ENCODE peak calls at places on chromosomes 3 and 15, in five cellular contexts. One of them, this sample, is unnamed.

GRCh38 chr3:97930018-97930417 is 42.2 kb downstream of the RIOX2 start:
- DNase-seq in AG04450: no peak
- DNase-seq in brain microvascular endothelial cell: no peak
- DNase-seq in HFF-Myc: no peak
- DNase-seq in WERI-Rb-1: no peak
- DNase-seq in this sample: no peak

GRCh38 chr3:69299344-69299743 is 86.5 kb downstream of the FRMD4B start:
- DNase-seq in AG04450: no peak
- DNase-seq in brain microvascular endothelial cell: no peak
- DNase-seq in HFF-Myc: no peak
- DNase-seq in WERI-Rb-1: no peak
- DNase-seq in this sample: no peak

GRCh38 chr3:141913150-141913811 is 36.8 kb downstream of the ATP1B3 start:
- DNase-seq in AG04450: no peak
- DNase-seq in brain microvascular endothelial cell: peak
- DNase-seq in HFF-Myc: peak
- DNase-seq in WERI-Rb-1: peak
- DNase-seq in this sample: peak

GRCh38 chr3:4977001-4977888 is 2.0 kb upstream of the BHLHE40 start:
- DNase-seq in AG04450: no peak
- DNase-seq in brain microvascular endothelial cell: peak
- DNase-seq in HFF-Myc: no peak
- DNase-seq in WERI-Rb-1: peak
- DNase-seq in this sample: peak

GRCh38 chr3:45654344-45654934 is 34.8 kb upstream of the SACM1L start:
- DNase-seq in AG04450: no peak
- DNase-seq in brain microvascular endothelial cell: no peak
- DNase-seq in HFF-Myc: no peak
- DNase-seq in WERI-Rb-1: no peak
- DNase-seq in this sample: no peak

GRCh38 chr3:75101329-75102147 is 487.1 kb upstream of the CNTN3 start:
- DNase-seq in AG04450: no peak
- DNase-seq in brain microvascular endothelial cell: no peak
- DNase-seq in HFF-Myc: no peak
- DNase-seq in WERI-Rb-1: no peak
- DNase-seq in this sample: no peak

GRCh38 chr3:79405183-79405582 is 362.6 kb downstream of the ROBO1 start:
- DNase-seq in AG04450: no peak
- DNase-seq in brain microvascular endothelial cell: no peak
- DNase-seq in HFF-Myc: no peak
- DNase-seq in WERI-Rb-1: no peak
- DNase-seq in this sample: no peak

GRCh38 chr15:92979011-92979701 is 79.0 kb downstream of the CHD2 start:
- DNase-seq in AG04450: no peak
- DNase-seq in brain microvascular endothelial cell: no peak
- DNase-seq in HFF-Myc: no peak
- DNase-seq in WERI-Rb-1: no peak
- DNase-seq in this sample: peak

GRCh38 chr3:194739498-194740284 is 54.0 kb downstream of the FAM43A start:
- DNase-seq in AG04450: no peak
- DNase-seq in brain microvascular endothelial cell: no peak
- DNase-seq in HFF-Myc: no peak
- DNase-seq in WERI-Rb-1: no peak
- DNase-seq in this sample: peak

GRCh38 chr3:73622135-73622534 is 2.6 kb downstream of the PDZRN3 start:
- DNase-seq in AG04450: no peak
- DNase-seq in brain microvascular endothelial cell: no peak
- DNase-seq in HFF-Myc: no peak
- DNase-seq in WERI-Rb-1: peak
- DNase-seq in this sample: peak

GRCh38 chr15:53102483-53102882 is 312.3 kb upstream of the ONECUT1 start:
- DNase-seq in AG04450: no peak
- DNase-seq in brain microvascular endothelial cell: no peak
- DNase-seq in HFF-Myc: no peak
- DNase-seq in WERI-Rb-1: no peak
- DNase-seq in this sample: no peak

GRCh38 chr3:129613205-129613740 is 6.8 kb upstream of the PLXND1 start:
- DNase-seq in AG04450: no peak
- DNase-seq in brain microvascular endothelial cell: no peak
- DNase-seq in HFF-Myc: no peak
- DNase-seq in WERI-Rb-1: no peak
- DNase-seq in this sample: no peak

GRCh38 chr15:95086543-95087252 is 855.3 kb downstream of the MCTP2 start:
- DNase-seq in AG04450: peak
- DNase-seq in brain microvascular endothelial cell: peak
- DNase-seq in HFF-Myc: peak
- DNase-seq in WERI-Rb-1: no peak
- DNase-seq in this sample: peak

GRCh38 chr3:156594229-156594683 is 39.3 kb upstream of the SSR3 start:
- DNase-seq in AG04450: no peak
- DNase-seq in brain microvascular endothelial cell: no peak
- DNase-seq in HFF-Myc: no peak
- DNase-seq in WERI-Rb-1: no peak
- DNase-seq in this sample: no peak

GRCh38 chr3:49213541-49213943 is 42.1 kb downstream of the KLHDC8B start:
- DNase-seq in AG04450: no peak
- DNase-seq in brain microvascular endothelial cell: no peak
- DNase-seq in HFF-Myc: no peak
- DNase-seq in WERI-Rb-1: no peak
- DNase-seq in this sample: no peak

GRCh38 chr3:108408883-108409612 is 101.3 kb downstream of the MYH15 start:
- DNase-seq in AG04450: no peak
- DNase-seq in brain microvascular endothelial cell: no peak
- DNase-seq in HFF-Myc: no peak
- DNase-seq in WERI-Rb-1: no peak
- DNase-seq in this sample: no peak

GRCh38 chr3:72082776-72083477 is 298.0 kb upstream of the PROK2 start:
- DNase-seq in AG04450: no peak
- DNase-seq in brain microvascular endothelial cell: no peak
- DNase-seq in HFF-Myc: no peak
- DNase-seq in WERI-Rb-1: no peak
- DNase-seq in this sample: no peak

GRCh38 chr3:57164217-57164605 is 942 bp downstream of the IL17RD start:
- DNase-seq in AG04450: no peak
- DNase-seq in brain microvascular endothelial cell: no peak
- DNase-seq in HFF-Myc: no peak
- DNase-seq in WERI-Rb-1: peak
- DNase-seq in this sample: peak

GRCh38 chr15:45134682-45135604 is 5.1 kb downstream of the DUOX1 start:
- DNase-seq in AG04450: no peak
- DNase-seq in brain microvascular endothelial cell: no peak
- DNase-seq in HFF-Myc: no peak
- DNase-seq in WERI-Rb-1: no peak
- DNase-seq in this sample: no peak

GRCh38 chr3:48194446-48195071 is 6.3 kb upstream of the CDC25A start:
- DNase-seq in AG04450: no peak
- DNase-seq in brain microvascular endothelial cell: peak
- DNase-seq in HFF-Myc: peak
- DNase-seq in WERI-Rb-1: peak
- DNase-seq in this sample: peak

GRCh38 chr3:8769088-8769822 is at the start of gene OXTR:
- DNase-seq in AG04450: peak
- DNase-seq in brain microvascular endothelial cell: peak
- DNase-seq in HFF-Myc: peak
- DNase-seq in WERI-Rb-1: peak
- DNase-seq in this sample: peak

GRCh38 chr3:133475245-133476010 is 75.6 kb downstream of the BFSP2 start:
- DNase-seq in AG04450: no peak
- DNase-seq in brain microvascular endothelial cell: no peak
- DNase-seq in HFF-Myc: no peak
- DNase-seq in WERI-Rb-1: peak
- DNase-seq in this sample: no peak

GRCh38 chr3:24680214-24680967 is 185.7 kb upstream of the THRB start:
- DNase-seq in AG04450: no peak
- DNase-seq in brain microvascular endothelial cell: peak
- DNase-seq in HFF-Myc: no peak
- DNase-seq in WERI-Rb-1: peak
- DNase-seq in this sample: peak

GRCh38 chr15:40939909-40940801 is 11.0 kb downstream of the DLL4 start:
- DNase-seq in AG04450: no peak
- DNase-seq in brain microvascular endothelial cell: no peak
- DNase-seq in HFF-Myc: no peak
- DNase-seq in WERI-Rb-1: no peak
- DNase-seq in this sample: no peak

GRCh38 chr3:119585867-119586570 is 6.7 kb downstream of the ADPRH start:
- DNase-seq in AG04450: no peak
- DNase-seq in brain microvascular endothelial cell: no peak
- DNase-seq in HFF-Myc: no peak
- DNase-seq in WERI-Rb-1: no peak
- DNase-seq in this sample: no peak

GRCh38 chr3:16374047-16375019 is 109.3 kb downstream of the OXNAD1 start:
- DNase-seq in AG04450: no peak
- DNase-seq in brain microvascular endothelial cell: no peak
- DNase-seq in HFF-Myc: no peak
- DNase-seq in WERI-Rb-1: no peak
- DNase-seq in this sample: no peak

GRCh38 chr3:94101860-94102259 is 39.0 kb downstream of the NSUN3 start:
- DNase-seq in AG04450: no peak
- DNase-seq in brain microvascular endothelial cell: no peak
- DNase-seq in HFF-Myc: no peak
- DNase-seq in WERI-Rb-1: no peak
- DNase-seq in this sample: peak
- TF ChIP-seq CTCF in AG04450: peak
- TF ChIP-seq CTCF in brain microvascular endothelial cell: no peak
- TF ChIP-seq CTCF in HFF-Myc: no peak
- TF ChIP-seq CTCF in WERI-Rb-1: no peak
- TF ChIP-seq CTCF in this sample: peak

DNA sequence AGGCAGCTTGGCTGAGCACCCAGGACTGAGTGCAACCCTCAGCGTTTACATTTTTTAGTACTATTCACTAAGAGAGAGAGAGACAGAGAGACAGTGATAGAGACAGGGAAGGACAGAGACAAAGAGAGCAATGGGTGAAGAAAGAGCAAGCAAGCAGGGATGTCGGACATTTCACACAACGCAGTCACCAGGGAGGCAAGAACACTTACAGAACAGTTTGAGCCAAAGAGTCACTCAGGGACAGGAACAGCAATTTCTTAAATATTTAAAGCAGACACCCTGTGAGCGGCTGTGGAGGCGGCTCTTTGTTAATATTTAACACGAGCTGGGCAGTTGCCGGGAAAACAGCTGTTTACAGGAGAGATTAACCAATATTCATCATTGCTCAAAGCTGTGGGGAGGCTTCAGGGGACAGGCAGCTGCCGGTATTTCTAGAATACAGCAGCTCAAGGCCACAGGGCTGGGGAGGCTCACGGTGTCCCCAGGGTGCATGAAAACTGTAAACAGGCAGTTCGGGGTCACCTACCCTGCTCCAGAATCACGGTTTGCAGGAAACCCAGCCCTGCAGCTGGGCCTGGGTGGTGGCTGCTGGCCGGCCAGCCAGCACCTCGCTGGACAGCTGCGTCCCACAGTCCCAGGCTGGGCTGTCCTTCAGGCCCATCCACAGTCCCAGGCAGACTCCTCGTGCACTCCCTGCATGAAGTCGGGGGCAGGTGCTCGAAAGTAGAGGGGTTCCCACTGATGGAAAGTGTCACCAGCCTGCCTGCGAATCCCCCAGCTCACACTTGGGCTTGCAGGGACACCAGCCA is 38.8 kb upstream of the PCSK6 start:
- DNase-seq in AG04450: no peak
- DNase-seq in brain microvascular endothelial cell: no peak
- DNase-seq in HFF-Myc: no peak
- DNase-seq in WERI-Rb-1: no peak
- DNase-seq in this sample: peak
- H3K4me3 ChIP-seq in AG04450: no peak
- H3K4me3 ChIP-seq in brain microvascular endothelial cell: no peak
- H3K4me3 ChIP-seq in HFF-Myc: no peak
- H3K4me3 ChIP-seq in WERI-Rb-1: no peak
- H3K4me3 ChIP-seq in this sample: no peak

DNA sequence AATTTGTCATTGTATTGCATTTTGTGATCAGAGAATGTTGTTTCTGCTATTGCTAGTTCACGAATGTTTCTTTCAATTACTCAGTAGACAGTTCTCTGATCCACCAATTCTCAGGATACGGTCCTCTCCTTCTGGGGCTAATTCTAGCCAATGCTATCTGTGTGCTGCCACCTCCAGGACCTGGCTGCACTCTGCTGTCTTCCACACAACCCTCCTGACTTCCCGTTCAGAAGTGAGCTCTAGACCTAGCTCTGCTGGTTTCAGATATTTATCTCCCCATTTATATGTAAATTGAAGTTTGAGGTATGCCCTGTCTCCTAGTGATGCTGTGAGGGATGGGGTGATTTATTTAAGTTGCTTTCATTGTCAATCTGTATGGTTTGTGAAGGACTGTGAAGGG is 21.7 kb upstream of the UBL7 start:
- DNase-seq in AG04450: no peak
- DNase-seq in brain microvascular endothelial cell: peak
- DNase-seq in HFF-Myc: no peak
- DNase-seq in WERI-Rb-1: no peak
- DNase-seq in this sample: no peak
- TF ChIP-seq CTCF in AG04450: peak
- TF ChIP-seq CTCF in brain microvascular endothelial cell: peak
- TF ChIP-seq CTCF in HFF-Myc: no peak
- TF ChIP-seq CTCF in WERI-Rb-1: peak
- TF ChIP-seq CTCF in this sample: no peak

GRCh38 chr15:75606026-75606425 is 19.5 kb downstream of the SNUPN start:
- DNase-seq in AG04450: no peak
- DNase-seq in brain microvascular endothelial cell: no peak
- DNase-seq in HFF-Myc: no peak
- DNase-seq in WERI-Rb-1: no peak
- DNase-seq in this sample: no peak
- H3K4me3 ChIP-seq in AG04450: no peak
- H3K4me3 ChIP-seq in brain microvascular endothelial cell: no peak
- H3K4me3 ChIP-seq in HFF-Myc: no peak
- H3K4me3 ChIP-seq in WERI-Rb-1: no peak
- H3K4me3 ChIP-seq in this sample: no peak

GRCh38 chr3:51388286-51389029 is 2.6 kb upstream of the RBM15B start:
- DNase-seq in AG04450: no peak
- DNase-seq in brain microvascular endothelial cell: peak
- DNase-seq in HFF-Myc: no peak
- DNase-seq in WERI-Rb-1: no peak
- DNase-seq in this sample: no peak
- TF ChIP-seq CTCF in AG04450: peak
- TF ChIP-seq CTCF in brain microvascular endothelial cell: peak
- TF ChIP-seq CTCF in HFF-Myc: peak
- TF ChIP-seq CTCF in WERI-Rb-1: peak
- TF ChIP-seq CTCF in this sample: peak

DNA sequence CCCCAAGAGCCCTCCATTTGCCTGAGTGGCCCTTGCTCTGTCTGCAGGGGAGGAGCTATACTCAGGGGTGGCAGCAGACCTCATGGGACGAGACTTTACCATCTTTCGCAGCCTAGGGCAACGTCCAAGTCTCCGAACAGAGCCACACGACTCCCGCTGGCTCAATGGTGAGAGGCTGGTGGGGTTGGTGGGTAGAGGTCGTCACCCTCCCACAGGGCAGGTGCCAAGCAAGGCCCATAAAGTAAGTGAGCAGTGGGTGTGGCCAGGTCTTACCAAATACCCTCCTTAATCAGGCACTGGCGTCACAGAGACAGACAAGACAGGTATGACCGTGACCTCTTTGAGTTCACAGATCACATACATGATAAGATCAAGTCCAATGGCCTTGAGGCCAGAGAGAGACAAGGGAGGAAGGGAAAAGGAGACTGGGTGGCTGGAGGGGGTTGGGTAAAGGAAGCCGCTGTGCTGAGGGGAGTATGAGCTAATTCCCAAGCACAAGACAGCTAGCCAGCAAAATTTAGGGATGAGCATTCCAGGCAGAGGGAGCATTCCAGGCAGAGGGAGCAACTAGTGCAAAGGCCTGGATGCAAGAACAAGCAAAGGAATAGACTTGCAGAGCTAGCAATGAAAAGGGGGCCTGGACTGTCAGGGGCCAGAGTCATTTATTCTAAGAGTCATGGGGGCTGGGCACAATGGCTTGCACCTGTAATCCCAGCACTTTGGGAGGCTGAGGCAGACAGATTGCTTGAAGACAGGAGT is 2.5 kb downstream of the SEMA3B start:
- DNase-seq in AG04450: no peak
- DNase-seq in brain microvascular endothelial cell: no peak
- DNase-seq in HFF-Myc: no peak
- DNase-seq in WERI-Rb-1: no peak
- DNase-seq in this sample: no peak
- H3K4me3 ChIP-seq in AG04450: no peak
- H3K4me3 ChIP-seq in brain microvascular endothelial cell: no peak
- H3K4me3 ChIP-seq in HFF-Myc: no peak
- H3K4me3 ChIP-seq in WERI-Rb-1: no peak
- H3K4me3 ChIP-seq in this sample: no peak

This sample was measured in cardiac fibroblast.